ENCODE peak calls at places on chromosome 5, in four cellular contexts. E is HCT116, F is testis, O is neuronal stem cell. G is an unnamed sample. For H3K4me1, the result is how much of the 10 kb centered on the place peaks cover.

GRCh38 chr5:180380856-180381255 is 27.7 kb upstream of the GFPT2 start:
- DNase-seq in O (no peak), E (no peak), F (no peak), G (peak)

GRCh38 chr5:176530983-176531901 is 6.0 kb downstream of the RNF44 start:
- DNase-seq in O (no peak), F (peak), E (no peak), G (no peak)

GRCh38 chr5:148791696-148792095 is 34.7 kb upstream of the ADRB2 start:
- DNase-seq in E (no peak), O (no peak), F (no peak), G (no peak)

GRCh38 chr5:42583322-42583721 is 160.1 kb downstream of the GHR start:
- DNase-seq in F (peak), E (peak), O (peak), G (peak)

GRCh38 chr5:88671808-88672499 is 211.0 kb downstream of the MEF2C start:
- DNase-seq in O (no peak), F (no peak), E (no peak), G (no peak)

GRCh38 chr5:133147815-133148634 is 96.2 kb downstream of the HSPA4 start:
- DNase-seq in F (no peak), O (no peak), E (no peak), G (no peak)

GRCh38 chr5:34790087-34790486 is 48.9 kb upstream of the TTC23L start:
- DNase-seq in E (no peak), F (no peak), O (no peak), G (peak)

GRCh38 chr5:80364892-80365291 is 43.0 kb upstream of the ZFYVE16 start:
- DNase-seq in F (no peak), E (no peak), O (no peak), G (no peak)

GRCh38 chr5:54360089-54360488 is 49.7 kb upstream of the ARL15 start:
- DNase-seq in O (no peak), E (no peak), F (peak), G (peak)

GRCh38 chr5:96657068-96657467 is 5.1 kb upstream of the CAST start:
- DNase-seq in E (peak), O (no peak), F (no peak), G (peak)

GRCh38 chr5:87899109-87900100 is 369.2 kb downstream of the TMEM161B start:
- DNase-seq in F (peak), E (no peak), O (peak), G (no peak)

GRCh38 chr5:935510-936084 is 42.9 kb downstream of the TRIP13 start:
- DNase-seq in E (no peak), F (peak), O (no peak), G (no peak)

GRCh38 chr5:135426102-135427082 is 20.8 kb downstream of the DCANP1 start:
- DNase-seq in F (peak), O (peak), E (peak), G (peak)

GRCh38 chr5:124663101-124663506 is 83.3 kb downstream of the ZNF608 start:
- DNase-seq in O (no peak), E (no peak), F (no peak), G (peak)

GRCh38 chr5:67879619-67880357 is 335.8 kb upstream of the PIK3R1 start:
- DNase-seq in F (no peak), E (no peak), O (no peak), G (peak)

GRCh38 chr5:88889165-88890069 is 6.4 kb upstream of the MEF2C start:
- DNase-seq in E (no peak), F (peak), O (no peak), G (peak)

GRCh38 chr5:111948517-111948916 is 191.5 kb upstream of the NREP start:
- DNase-seq in O (no peak), F (no peak), E (peak), G (no peak)

GRCh38 chr5:168651654-168652053 is 72.5 kb upstream of the PANK3 start:
- DNase-seq in F (no peak), E (no peak), O (no peak), G (peak)

GRCh38 chr5:52915176-52915875 is 73.8 kb upstream of the ITGA2 start:
- DNase-seq in O (peak), F (peak), E (peak), G (peak)

GRCh38 chr5:149485655-149486615 is 65.3 kb downstream of the CSNK1A1 start:
- DNase-seq in E (peak), O (no peak), F (no peak), G (peak)

GRCh38 chr5:134224905-134225779 is 731 bp downstream of the PPP2CA start:
- DNase-seq in O (peak), F (peak), E (no peak), G (peak)

GRCh38 chr5:34998058-34998789 is 49.5 kb downstream of the AGXT2 start:
- DNase-seq in O (no peak), F (no peak), E (no peak), G (peak)

DNA sequence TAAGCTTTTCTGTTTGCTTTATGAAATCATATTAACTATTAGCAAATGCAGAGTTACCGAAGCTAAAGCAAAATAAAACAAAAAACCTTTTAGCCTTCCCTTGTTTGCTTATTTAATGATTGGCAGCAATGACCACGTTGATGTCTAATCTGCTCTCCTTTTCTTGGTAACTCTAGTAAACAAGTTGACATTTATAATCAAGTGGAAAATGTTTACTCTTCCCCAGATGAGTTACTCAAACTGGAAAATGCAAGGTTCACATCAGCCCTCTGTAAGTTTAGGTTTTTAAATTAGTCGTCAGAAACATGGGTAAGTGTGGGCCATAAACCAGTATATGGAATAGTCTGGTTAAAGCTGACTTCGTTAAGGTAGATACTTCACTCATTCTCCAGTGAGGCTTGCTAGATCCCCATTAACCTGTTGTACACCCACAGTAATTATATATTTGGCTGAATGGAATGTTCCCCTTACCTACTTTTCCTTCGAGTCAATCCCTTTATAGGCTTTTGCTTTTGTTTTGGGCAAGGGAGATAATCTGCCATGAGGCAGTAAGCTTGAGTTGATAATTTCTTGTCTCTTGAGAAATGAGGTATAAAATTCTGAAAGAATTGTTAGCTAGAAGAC is 100.9 kb downstream of the GDNF start:
- DNase-seq in F (no peak), O (no peak), E (no peak), G (no peak)
- H3K4me1 ChIP-seq in F (under half), O (under half), E (under half), G (under half)

GRCh38 chr5:139685886-139686285 is 37.7 kb downstream of the CXXC5 start:
- DNase-seq in F (no peak), O (no peak), E (no peak), G (no peak)
- H3K4me1 ChIP-seq in F (under half), O (half or more), E (under half), G (under half)

GRCh38 chr5:38601133-38601842 is 44.8 kb upstream of the LIFR start:
- DNase-seq in F (peak), E (no peak), O (no peak), G (peak)
- H3K4me1 ChIP-seq in F (under half), E (under half), O (under half), G (under half)

DNA sequence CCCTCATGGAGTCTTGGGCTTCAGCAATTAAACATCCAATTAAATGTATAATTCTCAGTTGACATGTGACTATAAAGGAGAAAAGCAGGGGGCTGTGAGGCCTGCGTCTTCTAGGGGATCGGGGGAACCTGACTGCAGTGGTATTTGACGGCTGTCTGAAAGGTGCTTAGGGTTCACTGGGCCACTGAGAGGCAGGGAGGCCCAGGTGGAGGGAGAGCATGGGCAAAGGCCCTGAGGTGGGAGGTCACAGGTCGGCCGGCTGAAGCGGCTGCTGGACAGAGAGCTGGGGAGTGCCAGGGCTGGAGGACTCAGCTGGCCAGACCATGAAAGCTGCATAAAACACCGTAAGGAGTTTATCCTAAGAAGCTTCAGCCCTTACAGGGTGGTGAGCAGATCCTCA is 23.9 kb downstream of the ERGIC1 start:
- DNase-seq in F (no peak), O (no peak), E (no peak), G (no peak)
- H3K4me1 ChIP-seq in F (half or more), O (under half), E (under half), G (under half)

GRCh38 chr5:8905021-8905420 is 640.9 kb downstream of the SEMA5A start:
- DNase-seq in F (no peak), O (no peak), E (no peak), G (peak)

GRCh38 chr5:8906303-8906967 is 639.4 kb downstream of the SEMA5A start:
- DNase-seq in E (no peak), O (no peak), F (no peak), G (no peak)

GRCh38 chr5:8912106-8912505 is 633.8 kb downstream of the SEMA5A start:
- DNase-seq in E (no peak), F (no peak), O (no peak), G (no peak)

GRCh38 chr5:8907168-8907868 is 638.6 kb downstream of the SEMA5A start:
- DNase-seq in O (no peak), E (no peak), F (no peak), G (no peak)

DNA sequence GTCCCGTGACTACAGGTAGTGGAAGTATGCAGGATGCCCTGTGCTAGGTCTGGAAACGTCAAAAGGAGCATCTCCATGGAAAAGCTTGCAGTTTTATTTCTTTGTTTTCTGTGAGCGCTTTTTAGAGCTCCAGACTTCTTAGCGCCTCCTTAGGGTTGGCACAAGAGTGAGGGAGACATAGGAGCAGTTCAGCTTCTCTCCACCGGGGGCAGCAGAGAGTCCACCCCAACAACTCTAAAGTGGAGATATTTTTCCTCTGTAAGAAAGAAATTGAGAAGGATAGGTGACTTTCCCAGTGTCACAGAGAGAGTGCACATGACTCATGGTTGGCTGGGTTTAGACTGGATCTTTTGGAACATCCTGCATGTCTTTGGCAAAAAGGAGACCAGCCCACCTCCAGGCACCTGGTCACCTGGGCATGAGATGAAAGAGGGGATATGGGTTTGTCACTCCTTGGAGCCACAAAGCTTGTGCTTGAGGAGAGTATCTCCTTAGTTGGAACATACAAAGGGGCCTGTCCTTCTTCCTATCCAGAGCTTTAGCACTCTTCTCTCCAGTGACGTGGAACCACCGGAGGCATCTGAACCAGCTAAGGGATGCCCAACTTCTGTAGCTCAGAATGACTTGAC is 637.7 kb downstream of the SEMA5A start:
- DNase-seq in O (peak), E (no peak), F (peak), G (peak)
- H3K4me1 ChIP-seq in O (under half), E (under half), F (under half), G (under half)

DNA sequence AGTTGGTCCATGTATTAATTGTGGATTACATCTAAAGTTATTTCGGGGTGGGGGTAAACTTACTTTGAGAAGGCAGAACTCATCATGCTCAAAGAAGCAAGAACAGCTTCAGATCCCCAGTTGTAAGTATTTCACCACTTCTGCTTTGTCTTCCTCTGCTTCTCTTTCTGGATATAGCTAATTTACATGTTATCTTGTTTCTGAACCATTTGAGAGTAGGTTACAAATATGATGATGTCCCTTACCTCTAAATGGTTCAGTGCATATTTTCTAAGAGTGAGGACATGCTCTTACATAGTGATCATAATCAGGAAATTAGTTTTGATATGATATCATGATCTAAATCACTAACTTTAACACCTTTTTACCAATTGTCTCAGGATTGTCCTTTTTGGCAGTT is 11.9 kb downstream of the TRIO start:
- DNase-seq in O (no peak), E (no peak), F (no peak), G (no peak)
- H3K4me1 ChIP-seq in O (under half), E (under half), F (under half), G (under half)

DNA sequence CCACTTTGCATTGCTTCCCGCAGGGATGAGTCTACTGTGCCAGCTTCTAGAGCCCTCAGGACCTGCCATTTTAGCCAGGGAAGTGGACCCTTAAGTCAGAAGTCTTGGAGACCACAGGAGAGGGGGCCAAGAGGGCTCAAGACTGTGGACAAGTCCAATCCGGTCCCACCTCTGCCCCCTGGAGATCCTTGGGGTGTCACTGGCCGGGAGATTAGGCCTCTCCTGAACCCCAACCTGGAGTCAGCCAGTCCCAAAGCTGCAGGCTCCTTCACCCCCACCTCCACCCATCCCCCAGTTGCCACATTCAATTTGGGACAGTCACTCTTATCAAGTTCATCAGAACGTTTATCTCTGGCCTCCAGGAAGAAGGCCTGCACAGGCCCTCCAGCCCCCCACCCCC is 316 bp downstream of the SLC23A1 start:
- DNase-seq in O (no peak), E (no peak), F (no peak), G (no peak)
- H3K4me1 ChIP-seq in O (under half), E (under half), F (under half), G (under half)